ENCODE peak calls at places on chromosomes 16 and 17, in five cellular contexts. U, P, D, I and S are unnamed samples.
A peak's percentile ranks its signal among the peaks of the same experiment; 100 is the strongest.

GRCh38 chr17:77475012-77475976 is 334.5 kb downstream of the SEC14L1 start:
- DNase-seq in P (no peak), U (peak; percentile 73), I (peak; percentile 81), D (no peak), S (no peak)

GRCh38 chr17:27217631-27218030 is 76.3 kb upstream of the WSB1 start:
- DNase-seq in P (no peak), D (no peak), I (no peak), U (peak; percentile 47), S (no peak)

GRCh38 chr17:42548993-42549755 is 3.5 kb upstream of the HSD17B1 start:
- DNase-seq in I (no peak), U (no peak), P (no peak), D (no peak), S (no peak)

GRCh38 chr17:33901085-33901484 is 354.0 kb upstream of the CCL2 start:
- DNase-seq in I (no peak), U (no peak), D (no peak), P (no peak), S (no peak)

GRCh38 chr16:79776243-79776884 is 175.8 kb upstream of the MAF start:
- DNase-seq in U (no peak), D (no peak), I (no peak), P (no peak), S (no peak)

GRCh38 chr17:7436556-7437368 is 1.5 kb downstream of the TMEM102 start:
- DNase-seq in U (peak; percentile 91), I (peak; percentile 84), D (peak; percentile 38), P (peak; percentile 86), S (peak; percentile 86)

GRCh38 chr16:75265911-75266701 is 14.7 kb upstream of the BCAR1 start:
- DNase-seq in P (peak; percentile 76), U (peak; percentile 53), I (no peak), D (no peak), S (no peak)

GRCh38 chr16:20867585-20867984 is 32.6 kb downstream of the DCUN1D3 start:
- DNase-seq in P (no peak), U (no peak), I (no peak), D (no peak), S (no peak)

GRCh38 chr16:70160821-70161220 is 12.8 kb upstream of the CLEC18C start:
- DNase-seq in D (no peak), P (no peak), I (no peak), U (no peak), S (no peak)

GRCh38 chr17:67605259-67605912 is 112.3 kb upstream of the NOL11 start:
- DNase-seq in I (no peak), D (no peak), P (peak; percentile 50), U (no peak), S (no peak)

GRCh38 chr16:65737831-65738230 is 616.0 kb upstream of the CDH11 start:
- DNase-seq in U (no peak), P (no peak), D (no peak), I (no peak), S (no peak)

GRCh38 chr16:396605-397004 is 394 bp upstream of the NME4 start:
- DNase-seq in U (no peak), D (no peak), I (no peak), P (no peak), S (no peak)

GRCh38 chr16:27373312-27373711 is 28.7 kb upstream of the IL21R start:
- DNase-seq in I (no peak), D (no peak), P (no peak), U (no peak), S (no peak)

DNA sequence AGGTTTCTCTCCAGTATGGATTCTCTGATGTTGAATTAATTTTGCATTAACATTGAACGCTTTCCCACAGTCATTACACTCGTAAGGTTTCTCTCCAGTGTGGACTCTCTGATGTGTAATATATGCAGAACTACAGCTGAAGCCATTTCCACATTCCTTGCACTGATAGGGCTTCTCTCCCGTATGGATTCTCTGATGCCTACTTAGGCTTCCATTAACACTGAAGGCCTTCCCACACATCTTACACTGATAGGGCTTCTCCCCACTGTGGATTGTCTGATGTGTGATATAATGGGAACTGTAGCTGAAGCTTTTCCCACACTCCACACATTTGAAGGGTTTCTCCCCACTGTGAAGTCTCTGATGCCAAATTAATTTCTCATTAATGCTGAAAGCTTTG is 7.2 kb upstream of the TLE7 start:
- DNase-seq in P (no peak), I (no peak), D (no peak), U (no peak), S (no peak)
- H3K9me3 ChIP-seq in P (peaks cover 15% of the 10 kb centered on the region), I (peaks cover 32% of the 10 kb centered on the region), D (peaks cover 76% of the 10 kb centered on the region), U (no peaks in the 10 kb centered on the region), S (peaks cover 22% of the 10 kb centered on the region)

GRCh38 chr16:35574454-35575431 is 2115.3 kb downstream of the TP53TG3F start:
- DNase-seq in D (no peak), I (no peak), P (no peak), U (no peak), S (no peak)
- H3K9me3 ChIP-seq in D (no peaks in the 10 kb centered on the region), I (no peaks in the 10 kb centered on the region), P (no peaks in the 10 kb centered on the region), U (no peaks in the 10 kb centered on the region), S (no peaks in the 10 kb centered on the region)

DNA sequence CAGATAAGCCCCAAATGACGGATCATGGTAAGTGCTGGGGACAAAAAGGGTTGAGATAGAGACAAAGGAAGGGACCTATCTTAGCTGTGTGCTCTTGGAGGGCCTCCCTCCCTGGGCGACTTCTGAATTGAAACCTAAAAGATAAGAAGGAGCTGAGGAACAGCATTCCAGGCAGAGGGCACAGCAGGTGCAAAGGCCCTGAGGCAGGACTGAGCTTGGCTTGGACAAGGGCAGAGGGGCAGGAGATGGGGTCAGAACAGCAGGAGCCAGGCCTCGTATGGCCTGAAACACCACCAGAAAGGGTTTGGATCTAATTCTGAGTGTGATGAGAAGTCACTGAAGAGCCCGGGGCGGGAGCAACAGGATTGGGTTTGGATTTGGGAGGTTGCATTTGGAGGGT is 75.4 kb downstream of the RTN4RL1 start:
- DNase-seq in D (no peak), I (no peak), P (no peak), U (no peak), S (no peak)
- H3K9me3 ChIP-seq in D (no peaks in the 10 kb centered on the region), I (no peaks in the 10 kb centered on the region), P (no peaks in the 10 kb centered on the region), U (no peaks in the 10 kb centered on the region), S (no peaks in the 10 kb centered on the region)

DNA sequence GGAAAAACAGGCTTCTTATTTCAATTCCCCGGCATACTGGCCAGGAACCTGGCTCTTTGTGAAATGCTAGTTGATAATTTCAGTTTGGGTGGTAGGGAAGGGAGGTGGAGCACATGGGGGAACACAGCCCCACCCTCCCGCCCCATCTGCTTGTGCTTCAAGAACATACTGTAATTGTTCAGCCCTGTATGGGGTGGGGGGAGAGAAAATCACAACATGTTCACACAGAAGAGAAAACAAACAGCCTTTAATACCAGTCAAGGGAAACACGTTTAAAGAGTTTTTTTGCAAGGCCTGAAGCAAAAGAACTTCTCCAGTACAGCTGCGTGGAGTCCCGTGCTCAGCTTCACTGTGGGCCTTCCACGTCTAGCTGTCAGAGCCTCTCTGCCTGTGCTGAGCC is 59.7 kb downstream of the SHISA6 start:
- DNase-seq in P (no peak), I (no peak), U (no peak), D (no peak), S (no peak)
- H3K9me3 ChIP-seq in P (no peaks in the 10 kb centered on the region), I (no peaks in the 10 kb centered on the region), U (no peaks in the 10 kb centered on the region), D (no peaks in the 10 kb centered on the region), S (no peaks in the 10 kb centered on the region)

GRCh38 chr16:89685916-89686315 is 573 bp upstream of the CDK10 start:
- DNase-seq in D (no peak), I (no peak), U (no peak), P (no peak), S (no peak)
- H3K9me3 ChIP-seq in D (no peaks in the 10 kb centered on the region), I (no peaks in the 10 kb centered on the region), U (peaks cover 8% of the 10 kb centered on the region), P (no peaks in the 10 kb centered on the region), S (no peaks in the 10 kb centered on the region)

GRCh38 chr17:83180996-83181481 is 101.6 kb downstream of the METRNL start:
- DNase-seq in U (peak; percentile 35), D (peak; percentile 4), I (no peak), P (no peak), S (no peak)
- H3K9me3 ChIP-seq in U (no peaks in the 10 kb centered on the region), D (no peaks in the 10 kb centered on the region), I (no peaks in the 10 kb centered on the region), P (no peaks in the 10 kb centered on the region), S (no peaks in the 10 kb centered on the region)

DNA sequence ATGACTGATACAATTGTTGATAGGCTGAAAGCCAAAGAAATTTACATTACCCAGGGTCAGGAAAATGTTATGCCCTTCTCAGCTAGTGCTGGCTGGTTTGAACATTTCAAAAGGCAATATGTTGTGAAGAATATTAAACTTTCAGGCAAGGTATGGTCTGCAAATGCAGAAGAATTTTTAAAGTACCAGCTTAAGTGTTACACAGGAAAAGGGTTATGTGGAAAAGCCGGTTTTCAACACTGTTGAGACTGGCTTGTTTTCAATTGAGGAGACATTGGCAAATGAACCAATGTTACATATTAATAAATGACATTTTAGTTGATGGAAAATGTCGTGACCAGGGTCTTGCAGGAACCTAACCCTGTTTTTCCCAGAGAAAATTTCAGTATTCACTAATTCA is 215.8 kb upstream of the TBX2 start:
- DNase-seq in I (no peak), P (no peak), U (no peak), D (no peak), S (no peak)
- H3K9me3 ChIP-seq in I (no peaks in the 10 kb centered on the region), P (no peaks in the 10 kb centered on the region), U (no peaks in the 10 kb centered on the region), D (no peaks in the 10 kb centered on the region), S (no peaks in the 10 kb centered on the region)

GRCh38 chr17:54451051-54451450 is 449.6 kb upstream of the TOM1L1 start:
- DNase-seq in D (no peak), U (no peak), P (no peak), I (no peak), S (no peak)
- H3K9me3 ChIP-seq in D (peaks cover 3% of the 10 kb centered on the region), U (peaks cover 10% of the 10 kb centered on the region), P (no peaks in the 10 kb centered on the region), I (no peaks in the 10 kb centered on the region), S (no peaks in the 10 kb centered on the region)

DNA sequence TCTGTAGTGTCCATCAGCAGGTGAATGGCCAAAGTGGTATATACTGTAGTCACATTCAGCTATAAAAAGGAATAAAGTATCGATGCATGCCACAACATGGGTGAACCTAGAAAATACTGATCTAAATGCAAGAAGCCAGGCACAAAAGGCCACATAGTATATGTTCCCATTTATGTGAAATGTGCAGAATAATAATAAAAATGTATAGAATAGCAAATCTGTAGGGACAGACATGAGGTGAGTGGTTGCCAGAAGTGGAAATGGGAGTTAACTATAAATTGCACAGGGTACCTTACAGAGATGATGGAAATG is 23.1 kb downstream of the DBNDD1 start:
- DNase-seq in P (no peak), U (no peak), D (no peak), I (no peak), S (no peak)
- H3K9me3 ChIP-seq in P (no peaks in the 10 kb centered on the region), U (peaks cover 21% of the 10 kb centered on the region), D (no peaks in the 10 kb centered on the region), I (no peaks in the 10 kb centered on the region), S (no peaks in the 10 kb centered on the region)